ENCODE peak calls at places on chromosomes 16 and 17, in nine cellular contexts. T, G, L, Y, V, Q, J, X and K are unnamed samples.

GRCh38 chr16:79278506-79278905 is 322.0 kb downstream of the MAF start:
- DNase-seq in T (no peak), G (no peak), L (no peak), Y (no peak), V (peak; percentile 31), Q (peak; percentile 83), J (no peak), X (no peak), K (no peak)

GRCh38 chr17:45160505-45161287 is 979 bp upstream of the HEXIM2 start:
- DNase-seq in T (peak; percentile 91), G (no peak), L (peak; percentile 89), Y (peak; percentile 78), V (peak; percentile 44), Q (peak; percentile 76), J (peak; percentile 79), X (peak; percentile 88), K (peak; percentile 73)

GRCh38 chr17:38453951-38454421 is 25.7 kb downstream of the ARHGAP23 start:
- DNase-seq in T (peak; percentile 63), G (no peak), L (peak; percentile 84), Y (peak; percentile 62), V (no peak), Q (no peak), J (peak; percentile 65), X (peak; percentile 70), K (peak; percentile 92)

GRCh38 chr17:74702132-74702876 is 10.4 kb downstream of the CD300LF start:
- DNase-seq in T (no peak), G (no peak), L (no peak), Y (no peak), V (no peak), Q (no peak), J (no peak), X (no peak), K (no peak)

GRCh38 chr16:88650749-88651275 is at the start of gene CYBA:
- DNase-seq in T (peak; percentile 88), G (no peak), L (peak; percentile 86), Y (peak; percentile 65), V (peak; percentile 77), Q (peak; percentile 90), J (peak; percentile 71), X (peak; percentile 94), K (no peak)

GRCh38 chr16:89472711-89473075 is 17.7 kb downstream of the ANKRD11 start:
- DNase-seq in T (no peak), G (no peak), L (no peak), Y (no peak), V (no peak), Q (no peak), J (no peak), X (no peak), K (no peak)

GRCh38 chr17:63029520-63029919 is 63.5 kb downstream of the TANC2 start:
- DNase-seq in T (no peak), G (peak; percentile 21), L (no peak), Y (no peak), V (no peak), Q (no peak), J (peak; percentile 34), X (no peak), K (no peak)

GRCh38 chr16:89357460-89357859 is 132.9 kb downstream of the ANKRD11 start:
- DNase-seq in T (no peak), G (no peak), L (peak; percentile 71), Y (peak; percentile 63), V (no peak), Q (no peak), J (no peak), X (peak; percentile 82), K (peak; percentile 86)

GRCh38 chr17:82985973-82986372 is 93.4 kb upstream of the METRNL start:
- DNase-seq in T (peak; percentile 40), G (no peak), L (no peak), Y (no peak), V (peak; percentile 41), Q (peak; percentile 82), J (peak; percentile 45), X (no peak), K (peak; percentile 81)

GRCh38 chr16:48537909-48538745 is 71.9 kb downstream of the N4BP1 start:
- DNase-seq in T (peak; percentile 42), G (no peak), L (no peak), Y (peak; percentile 67), V (no peak), Q (no peak), J (peak; percentile 67), X (peak; percentile 90), K (peak; percentile 22)

GRCh38 chr16:2827481-2827790 is 2.7 kb upstream of the ZG16B start:
- DNase-seq in T (no peak), G (no peak), L (no peak), Y (no peak), V (no peak), Q (no peak), J (no peak), X (no peak), K (no peak)

GRCh38 chr17:35731239-35731931 is at the start of gene RASL10B:
- DNase-seq in T (peak; percentile 70), G (no peak), L (peak; percentile 87), Y (peak; percentile 68), V (no peak), Q (no peak), J (peak; percentile 62), X (peak; percentile 84), K (peak; percentile 77)

GRCh38 chr16:71515026-71515425 is 11.2 kb upstream of the CHST4 start:
- DNase-seq in T (no peak), G (no peak), L (no peak), Y (no peak), V (no peak), Q (no peak), J (no peak), X (no peak), K (no peak)

GRCh38 chr17:45965741-45966140 is 33.3 kb upstream of the STH start:
- DNase-seq in T (no peak), G (no peak), L (peak; percentile 20), Y (no peak), V (no peak), Q (no peak), J (no peak), X (no peak), K (no peak)

GRCh38 chr16:26983426-26983825 is 83.3 kb upstream of the C16orf82 start:
- DNase-seq in T (no peak), G (no peak), L (no peak), Y (no peak), V (no peak), Q (no peak), J (no peak), X (no peak), K (no peak)

DNA sequence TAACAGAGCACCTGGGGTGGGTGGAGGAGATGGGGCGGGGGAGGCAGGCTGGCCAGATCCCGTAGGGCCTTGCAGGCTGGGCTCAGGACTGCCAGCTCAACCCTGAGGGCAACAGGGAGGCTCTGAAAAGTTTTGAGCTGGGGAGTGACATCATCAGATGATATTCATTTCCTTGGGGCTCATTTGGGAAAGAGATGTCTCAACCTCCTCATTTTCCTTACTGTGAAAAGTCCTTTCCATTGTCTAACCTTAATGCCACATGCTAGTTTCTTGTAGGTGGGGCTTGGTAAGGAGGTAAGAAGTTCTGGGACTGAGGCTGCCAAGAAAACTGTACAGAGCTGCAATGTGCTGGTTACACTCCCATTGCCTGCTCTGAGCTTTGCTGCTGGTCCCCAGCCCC is 3.7 kb downstream of the TNS4 start:
- DNase-seq in T (no peak), G (no peak), L (no peak), Y (no peak), V (no peak), Q (no peak), J (no peak), X (no peak), K (no peak)
- H3K4me3 ChIP-seq in T (no peak overlapping the region), G (no peak overlapping the region), L (no peak overlapping the region), Y (no peak overlapping the region), V (no peak overlapping the region), Q (no peak overlapping the region), J (no peak overlapping the region), X (no peak overlapping the region), K (no peak overlapping the region)

GRCh38 chr16:66381585-66382170 is 15.2 kb downstream of the CDH5 start:
- DNase-seq in T (no peak), G (no peak), L (no peak), Y (no peak), V (no peak), Q (no peak), J (no peak), X (no peak), K (no peak)
- H3K27ac ChIP-seq in T (peak overlapping the region; percentile 58), G (no peak overlapping the region), L (no peak overlapping the region), Y (peak overlapping the region; percentile 67), V (no peak overlapping the region), Q (no peak overlapping the region), J (no peak overlapping the region), X (peak overlapping the region; percentile 79), K (peak overlapping the region; percentile 80)

GRCh38 chr16:74753180-74753579 is 21.4 kb downstream of the FA2H start:
- DNase-seq in T (no peak), G (no peak), L (peak; percentile 37), Y (no peak), V (no peak), Q (no peak), J (no peak), X (no peak), K (no peak)

GRCh38 chr16:74749291-74750055 is 25.1 kb downstream of the FA2H start:
- DNase-seq in T (no peak), G (no peak), L (peak; percentile 53), Y (no peak), V (no peak), Q (no peak), J (no peak), X (no peak), K (peak; percentile 9)

GRCh38 chr16:74751658-74752057 is 23.0 kb downstream of the FA2H start:
- DNase-seq in T (no peak), G (no peak), L (peak; percentile 31), Y (no peak), V (no peak), Q (no peak), J (no peak), X (no peak), K (no peak)

GRCh38 chr16:74752756-74753155 is 21.9 kb downstream of the FA2H start:
- DNase-seq in T (no peak), G (no peak), L (peak; percentile 51), Y (no peak), V (no peak), Q (no peak), J (no peak), X (no peak), K (no peak)

GRCh38 chr16:74752258-74752657 is 22.4 kb downstream of the FA2H start:
- DNase-seq in T (no peak), G (no peak), L (no peak), Y (no peak), V (no peak), Q (no peak), J (no peak), X (no peak), K (no peak)
- H3K27me3 ChIP-seq in T (no peaks in the 10 kb centered on the region), G (peaks cover 17% of the 10 kb centered on the region), L (no peaks in the 10 kb centered on the region), Y (peaks cover 19% of the 10 kb centered on the region), V (no peaks in the 10 kb centered on the region), Q (no peaks in the 10 kb centered on the region), J (no peaks in the 10 kb centered on the region), X (no peaks in the 10 kb centered on the region), K (no peaks in the 10 kb centered on the region)

DNA sequence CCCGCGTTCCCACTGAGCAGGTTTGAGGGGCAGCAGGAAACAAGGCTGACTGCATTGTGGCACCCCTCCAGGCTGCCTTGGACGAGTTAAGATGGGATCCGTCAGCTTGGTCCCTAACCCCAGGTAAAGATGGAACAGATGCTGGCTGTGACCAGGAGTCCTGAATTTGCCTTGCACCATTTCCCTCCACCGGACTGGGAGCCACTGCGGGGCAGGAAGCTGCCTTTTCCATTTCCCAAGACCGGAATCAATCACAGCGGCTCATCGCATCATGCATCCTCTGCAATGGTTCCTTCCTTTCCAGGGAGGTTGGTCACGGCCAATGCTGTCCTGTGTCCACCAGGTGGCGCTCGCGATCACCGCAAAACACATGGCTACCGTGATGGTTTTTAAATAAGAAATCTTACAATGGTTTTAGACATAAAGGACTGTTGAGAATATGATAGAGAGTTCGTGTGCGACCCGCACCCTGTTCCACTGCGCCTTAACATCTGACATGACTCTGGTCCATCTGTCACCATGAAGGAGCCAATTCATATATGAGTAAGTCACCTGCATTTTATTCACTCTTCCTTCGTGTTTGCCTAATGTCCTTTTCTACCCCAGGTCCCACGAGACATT is 6.8 kb upstream of the MEAK7 start:
- DNase-seq in T (peak; percentile 88), G (peak; percentile 77), L (peak; percentile 96), Y (peak; percentile 82), V (peak; percentile 64), Q (peak; percentile 89), J (peak; percentile 93), X (peak; percentile 91), K (peak; percentile 34)
- H3K4me3 ChIP-seq in T (no peak overlapping the region), G (peak overlapping the region; percentile 29), L (no peak overlapping the region), Y (no peak overlapping the region), V (no peak overlapping the region), Q (peak overlapping the region; percentile 4), J (no peak overlapping the region), X (no peak overlapping the region), K (no peak overlapping the region)